ENCODE peak calls at places on chromosome 15, in four cellular contexts. Z is stimulated activated naive B cell treated with anti-CD40 and anti-IgM and Interleukin-4, amounts not matched to agents 10 μg/mL and 1 μg/mL and 100 μg/mL, for 72 hours; U is RPMI8226; D is stimulated activated CD8-positive, alpha-beta memory T cell treated with anti-CD3 and anti-CD28 coated beads, Interleukin-15, amount 100 ng/mL, for 24 hours. N is an unnamed sample.

GRCh38 chr15:66894363-66894762 is 171.0 kb upstream of the SMAD3 start:
- DNase-seq in Z (no peak), U (no peak), D (no peak), N (no peak)

GRCh38 chr15:101533371-101534140 is 44.0 kb upstream of the PCSK6 start:
- DNase-seq in Z (no peak), U (no peak), D (no peak), N (no peak)

GRCh38 chr15:43550527-43551363 is 33.3 kb downstream of the MAP1A start:
- DNase-seq in Z (no peak), U (no peak), D (no peak), N (no peak)

GRCh38 chr15:85616549-85616948 is 178.2 kb downstream of the KLHL25 start:
- DNase-seq in Z (no peak), U (no peak), D (no peak), N (no peak)

GRCh38 chr15:85800460-85801123 is 5.9 kb upstream of the KLHL25 start:
- DNase-seq in Z (peak), U (peak), D (no peak), N (no peak)

GRCh38 chr15:81182031-81182745 is 14.5 kb upstream of the IL16 start:
- DNase-seq in Z (no peak), U (no peak), D (no peak), N (no peak)

GRCh38 chr15:39171944-39172368 is 408.9 kb upstream of the THBS1 start:
- DNase-seq in Z (no peak), U (peak), D (no peak), N (peak)

GRCh38 chr15:82113116-82113715 is 67.4 kb upstream of the MEX3B start:
- DNase-seq in Z (no peak), U (no peak), D (no peak), N (no peak)

GRCh38 chr15:89998923-89999675 is 2.0 kb upstream of the ZNF710 start:
- DNase-seq in Z (no peak), U (no peak), D (no peak), N (no peak)

GRCh38 chr15:39976291-39977274 is 42.7 kb downstream of the EIF2AK4 start:
- DNase-seq in Z (no peak), U (no peak), D (no peak), N (no peak)

GRCh38 chr15:31342781-31343626 is 16.4 kb downstream of the KLF13 start:
- DNase-seq in Z (no peak), U (no peak), D (no peak), N (no peak)